ENCODE peak calls at places on chromosomes 6 and 20, in eight cellular contexts. X, T, F, L, K, G, Z and U are unnamed samples.

GRCh38 chr6:121222656-121223055 is 111.6 kb downstream of the TBC1D32 start:
- DNase-seq in X (no peak), T (no peak), F (no peak), L (peak), K (no peak), G (no peak), Z (no peak), U (no peak)

GRCh38 chr20:2750343-2751251 is 49.8 kb downstream of the CPXM1 start:
- DNase-seq in X (no peak), T (no peak), F (peak), L (peak), K (no peak), G (peak), Z (no peak), U (peak)

GRCh38 chr6:100300221-100300736 is 164.4 kb downstream of the SIM1 start:
- DNase-seq in X (no peak), T (no peak), F (no peak), L (peak), K (no peak), G (no peak), Z (no peak), U (no peak)

GRCh38 chr6:155154158-155154830 is 109.5 kb upstream of the CLDN20 start:
- DNase-seq in X (peak), T (no peak), F (no peak), L (peak), K (no peak), G (peak), Z (no peak), U (peak)

GRCh38 chr6:43878823-43879495 is 108.9 kb downstream of the VEGFA start:
- DNase-seq in X (no peak), T (no peak), F (peak), L (no peak), K (peak), G (no peak), Z (no peak), U (no peak)

GRCh38 chr20:10540636-10541493 is 105.8 kb downstream of the SLX4IP start:
- DNase-seq in X (no peak), T (no peak), F (no peak), L (peak), K (no peak), G (peak), Z (no peak), U (no peak)

GRCh38 chr6:7262746-7263335 is 50.2 kb downstream of the SSR1 start:
- DNase-seq in X (no peak), T (no peak), F (no peak), L (no peak), K (no peak), G (no peak), Z (no peak), U (no peak)

GRCh38 chr20:37323985-37324384 is 22.0 kb upstream of the SRC start:
- DNase-seq in X (no peak), T (no peak), F (no peak), L (peak), K (no peak), G (no peak), Z (no peak), U (no peak)

GRCh38 chr6:166989427-166990034 is 9.7 kb upstream of the CEP43 start:
- DNase-seq in X (no peak), T (no peak), F (peak), L (peak), K (no peak), G (peak), Z (no peak), U (peak)

GRCh38 chr20:16647875-16648597 is 74.8 kb upstream of the KIF16B start:
- DNase-seq in X (no peak), T (no peak), F (no peak), L (no peak), K (no peak), G (no peak), Z (no peak), U (no peak)

GRCh38 chr20:49979030-49979832 is 3.5 kb upstream of the SNAI1 start:
- DNase-seq in X (peak), T (peak), F (no peak), L (no peak), K (peak), G (peak), Z (no peak), U (peak)

GRCh38 chr6:48412656-48413055 is 301.7 kb upstream of the PTCHD4 start:
- DNase-seq in X (no peak), T (no peak), F (no peak), L (no peak), K (no peak), G (no peak), Z (no peak), U (no peak)

GRCh38 chr6:42140756-42141602 is 1.4 kb downstream of the C6orf132 start:
- DNase-seq in X (no peak), T (no peak), F (no peak), L (peak), K (no peak), G (no peak), Z (no peak), U (no peak)

GRCh38 chr6:141848029-141848890 is 284.5 kb upstream of the GJE1 start:
- DNase-seq in X (peak), T (no peak), F (no peak), L (peak), K (no peak), G (no peak), Z (no peak), U (peak)

GRCh38 chr20:32626859-32627636 is 41.9 kb upstream of the NOL4L start:
- DNase-seq in X (peak), T (no peak), F (no peak), L (no peak), K (peak), G (no peak), Z (no peak), U (peak)

GRCh38 chr6:128303870-128304269 is 216.5 kb downstream of the PTPRK start:
- DNase-seq in X (no peak), T (no peak), F (no peak), L (peak), K (no peak), G (peak), Z (no peak), U (no peak)

GRCh38 chr6:169965657-169966311 is 214.4 kb downstream of the ERMARD start:
- DNase-seq in X (no peak), T (no peak), F (peak), L (no peak), K (no peak), G (no peak), Z (no peak), U (no peak)

GRCh38 chr20:50992733-50993457 is 30.0 kb downstream of the KCNG1 start:
- DNase-seq in X (peak), T (no peak), F (peak), L (peak), K (no peak), G (peak), Z (no peak), U (peak)

GRCh38 chr20:16580127-16580526 is 6.9 kb upstream of the KIF16B start:
- DNase-seq in X (no peak), T (no peak), F (no peak), L (peak), K (no peak), G (no peak), Z (no peak), U (no peak)

GRCh38 chr6:31350551-31350950 is 6.4 kb downstream of the HLA-B start:
- DNase-seq in X (no peak), T (no peak), F (no peak), L (no peak), K (no peak), G (no peak), Z (no peak), U (no peak)

GRCh38 chr6:14661188-14661587 is 543.6 kb downstream of the CD83 start:
- DNase-seq in X (peak), T (peak), F (no peak), L (no peak), K (no peak), G (peak), Z (no peak), U (peak)

GRCh38 chr20:1897965-1898464 is 2.8 kb downstream of the SIRPA start:
- DNase-seq in X (no peak), T (no peak), F (no peak), L (no peak), K (no peak), G (peak), Z (no peak), U (peak)

GRCh38 chr6:153031335-153031955 is 28.9 kb upstream of the MTRF1L start:
- DNase-seq in X (no peak), T (no peak), F (no peak), L (peak), K (no peak), G (no peak), Z (no peak), U (no peak)